ENCODE peak calls at places on chromosomes 5 and 9, in four cellular contexts. X is retina, R is nephron progenitor cell, N is AG09309. V is an unnamed sample.
A peak's percentile ranks its signal among the peaks of the same experiment; 100 is the strongest.

GRCh38 chr5:157710887-157711286 is 20.3 kb upstream of the THG1L start:
- DNase-seq in R (no peak), N (peak; percentile 61), X (no peak), V (no peak)

GRCh38 chr9:35695801-35696420 is 6.2 kb upstream of the TPM2 start:
- DNase-seq in R (no peak), N (no peak), X (no peak), V (no peak)

GRCh38 chr9:126062158-126062929 is 264.3 kb upstream of the MVB12B start:
- DNase-seq in N (no peak), X (no peak), R (no peak), V (no peak)

GRCh38 chr9:114450833-114451706 is 54.2 kb downstream of the WHRN start:
- DNase-seq in X (no peak), R (no peak), N (no peak), V (no peak)

GRCh38 chr5:173323121-173323798 is 5.0 kb downstream of the STC2 start:
- DNase-seq in X (no peak), R (no peak), N (no peak), V (no peak)

GRCh38 chr5:102720954-102721353 is 34.2 kb upstream of the PAM start:
- DNase-seq in N (no peak), R (no peak), X (no peak), V (no peak)

GRCh38 chr5:154997746-154998145 is 15.8 kb upstream of the KIF4B start:
- DNase-seq in X (no peak), R (no peak), N (no peak), V (no peak)

GRCh38 chr5:132753135-132753987 is 6.1 kb downstream of the CCNI2 start:
- DNase-seq in X (no peak), N (no peak), R (no peak), V (no peak)

GRCh38 chr5:1648806-1649205 is 125.0 kb upstream of the LPCAT1 start:
- DNase-seq in R (no peak), X (no peak), N (peak; percentile 39), V (no peak)

GRCh38 chr5:151156732-151157402 is 712 bp downstream of the ANXA6 start:
- DNase-seq in R (peak; percentile 30), X (peak; percentile 69), N (no peak), V (no peak)

GRCh38 chr9:125889122-125889523 is 141.9 kb downstream of the PBX3 start:
- DNase-seq in R (no peak), N (no peak), X (peak; percentile 82), V (peak; percentile 50)

GRCh38 chr9:121466142-121466541 is 33.5 kb downstream of the GGTA1 start:
- DNase-seq in N (no peak), R (no peak), X (no peak), V (no peak)

GRCh38 chr5:173078878-173079277 is 22.7 kb downstream of the CREBRF start:
- DNase-seq in R (no peak), X (no peak), N (no peak), V (no peak)

GRCh38 chr9:115591584-115591984 is 473.6 kb upstream of the TNC start:
- DNase-seq in R (peak; percentile 58), X (peak; percentile 43), N (peak; percentile 100), V (peak; percentile 51)

GRCh38 chr9:73141282-73141681 is 10.4 kb upstream of the ANXA1 start:
- DNase-seq in N (no peak), R (no peak), X (no peak), V (no peak)

GRCh38 chr9:93821307-93821703 is 133.8 kb downstream of the BARX1 start:
- DNase-seq in X (no peak), N (no peak), R (no peak), V (no peak)

GRCh38 chr5:90590-91547 is 1.1 kb upstream of the PLEKHG4B start:
- DNase-seq in R (no peak), N (no peak), X (peak; percentile 49), V (no peak)

GRCh38 chr9:87711857-87712800 is 13.8 kb upstream of the CTSL start:
- DNase-seq in R (no peak), N (peak; percentile 66), X (no peak), V (no peak)

GRCh38 chr9:72454871-72455471 is 66.4 kb upstream of the TMC1 start:
- DNase-seq in R (no peak), N (no peak), X (peak; percentile 77), V (no peak)

GRCh38 chr5:9533577-9534334 is 12.1 kb downstream of the SEMA5A start:
- DNase-seq in X (no peak), N (no peak), R (no peak), V (no peak)

GRCh38 chr5:72224946-72225427 is 95.1 kb downstream of the MRPS27 start:
- DNase-seq in X (no peak), N (no peak), R (no peak), V (no peak)

GRCh38 chr9:2559212-2560152 is 62.1 kb upstream of the VLDLR start:
- DNase-seq in X (no peak), N (peak; percentile 77), R (no peak), V (peak; percentile 68)

GRCh38 chr9:124263800-124264426 is 6.2 kb downstream of the NEK6 start:
- DNase-seq in R (no peak), X (peak; percentile 74), N (no peak), V (no peak)

GRCh38 chr9:22469928-22470544 is 23.4 kb downstream of the DMRTA1 start:
- DNase-seq in N (no peak), X (peak; percentile 53), R (peak; percentile 44), V (peak; percentile 32)

GRCh38 chr5:61974680-61975079 is 331.3 kb upstream of the KIF2A start:
- DNase-seq in X (no peak), R (no peak), N (no peak), V (no peak)

GRCh38 chr5:154038241-154038603 is 488 bp downstream of the FAM114A2 start:
- DNase-seq in R (no peak), X (no peak), N (no peak), V (peak; percentile 11)

GRCh38 chr9:131593255-131593820 is 48.0 kb downstream of the PRRT1B start:
- DNase-seq in X (no peak), R (no peak), N (no peak), V (no peak)

GRCh38 chr5:10289353-10289752 is 18.3 kb downstream of the CMBL start:
- DNase-seq in R (no peak), X (no peak), N (no peak), V (peak; percentile 27)

GRCh38 chr9:131633491-131634031 is 88.2 kb downstream of the PRRT1B start:
- DNase-seq in X (peak; percentile 55), R (no peak), N (no peak), V (no peak)

GRCh38 chr5:140293091-140293996 is 9.6 kb downstream of the PFDN1 start:
- DNase-seq in X (no peak), N (no peak), R (no peak), V (no peak)

GRCh38 chr9:133693703-133694529 is 44.2 kb downstream of the SARDH start:
- DNase-seq in N (no peak), X (no peak), R (no peak), V (no peak)

V was measured in BE2C.